ENCODE peak calls at places on chromosome 10, in four cellular contexts. T is ACHN, X is DND-41, Z is NCI-H524. I is an unnamed sample.

GRCh38 chr10:93437000-93437945 is 44.9 kb downstream of the MYOF start:
- DNase-seq in X (no peak), Z (no peak), T (peak; percentile 99), I (peak; percentile 75)

GRCh38 chr10:63105811-63106755 is 27.0 kb upstream of the NRBF2 start:
- DNase-seq in T (no peak), Z (no peak), X (no peak), I (no peak)

GRCh38 chr10:83677795-83678194 is 461.5 kb upstream of the GHITM start:
- DNase-seq in T (no peak), Z (no peak), X (no peak), I (no peak)

GRCh38 chr10:24449334-24449740 is 240.4 kb downstream of the KIAA1217 start:
- DNase-seq in T (no peak), Z (no peak), X (no peak), I (no peak)

GRCh38 chr10:97914837-97915211 is 65.2 kb downstream of the GOLGA7B start:
- DNase-seq in T (peak; percentile 70), Z (peak; percentile 31), X (peak; percentile 75), I (peak; percentile 79)

GRCh38 chr10:32938554-32939061 is 19.4 kb downstream of the ITGB1 start:
- DNase-seq in X (no peak), Z (peak; percentile 46), T (no peak), I (peak; percentile 18)

GRCh38 chr10:47358457-47358856 is 10.3 kb downstream of the RBP3 start:
- DNase-seq in X (no peak), T (no peak), Z (no peak), I (peak; percentile 79)

GRCh38 chr10:113007343-113007771 is 57.3 kb downstream of the TCF7L2 start:
- DNase-seq in X (peak; percentile 77), Z (no peak), T (no peak), I (no peak)

GRCh38 chr10:17981201-17981600 is 29.5 kb downstream of the SLC39A12 start:
- DNase-seq in Z (no peak), T (no peak), X (no peak), I (no peak)

GRCh38 chr10:101588879-101589278 is 758 bp downstream of the DPCD start:
- DNase-seq in T (peak; percentile 65), Z (no peak), X (no peak), I (no peak)

GRCh38 chr10:101694056-101694673 is 805 bp downstream of the FBXW4 start:
- DNase-seq in T (peak; percentile 58), Z (peak; percentile 23), X (peak; percentile 70), I (peak; percentile 72)

GRCh38 chr10:79070611-79071534 is 2.1 kb downstream of the ZMIZ1 start:
- DNase-seq in X (peak; percentile 56), Z (peak; percentile 36), T (peak; percentile 78), I (peak; percentile 88)

GRCh38 chr10:55183993-55184392 is 383.0 kb upstream of the PCDH15 start:
- DNase-seq in Z (no peak), T (peak; percentile 39), X (no peak), I (no peak)

GRCh38 chr10:101018600-101019439 is 12.1 kb downstream of the PDZD7 start:
- DNase-seq in Z (peak; percentile 73), T (peak; percentile 91), X (peak; percentile 56), I (no peak)

GRCh38 chr10:132417957-132418441 is 21.0 kb downstream of the PWWP2B start:
- DNase-seq in Z (no peak), T (no peak), X (no peak), I (no peak)

I was measured in G401.